ENCODE peak calls at places on chromosome 14, in four cellular contexts. M is H1, P is SK-N-SH, A is K562. N is an unnamed sample.

GRCh38 chr14:20417250-20418186 is 4.2 kb upstream of the TEP1 start:
- DNase-seq in M (no peak), P (no peak), A (no peak), N (no peak)

GRCh38 chr14:84519836-84520235 is 1010.1 kb upstream of the FLRT2 start:
- DNase-seq in M (no peak), P (no peak), A (no peak), N (no peak)

GRCh38 chr14:79502751-79503148 is 708.6 kb downstream of the DIO2 start:
- DNase-seq in M (no peak), P (no peak), A (no peak), N (no peak)

GRCh38 chr14:73973497-73973896 is 23.4 kb downstream of the COQ6 start:
- DNase-seq in M (no peak), P (no peak), A (peak; percentile 17), N (no peak)

GRCh38 chr14:20356422-20356821 is 13.0 kb downstream of the PARP2 start:
- DNase-seq in M (peak; percentile 8), P (no peak), A (no peak), N (no peak)

GRCh38 chr14:75158843-75159614 is 17.4 kb downstream of the TMED10 start:
- DNase-seq in M (no peak), P (no peak), A (no peak), N (peak; percentile 41)

GRCh38 chr14:105865904-105866840 is 339.8 kb downstream of the TMEM121 start:
- DNase-seq in M (no peak), P (peak; percentile 14), A (no peak), N (no peak)

GRCh38 chr14:61516957-61517356 is 178.4 kb upstream of the HIF1A start:
- DNase-seq in M (no peak), P (no peak), A (no peak), N (no peak)

GRCh38 chr14:35149239-35149638 is 26.9 kb downstream of the PRORP start:
- DNase-seq in M (no peak), P (no peak), A (no peak), N (no peak)

GRCh38 chr14:67487937-67488893 is at the start of gene TMEM229B:
- DNase-seq in M (no peak), P (no peak), A (no peak), N (peak; percentile 94)

GRCh38 chr14:28142400-28143015 is 624.1 kb upstream of the FOXG1 start:
- DNase-seq in M (no peak), P (peak; percentile 38), A (no peak), N (no peak)

GRCh38 chr14:19949218-19949617 is 18.5 kb downstream of the OR4K1 start:
- DNase-seq in M (no peak), P (no peak), A (no peak), N (no peak)

GRCh38 chr14:34199585-34199984 is 248.7 kb upstream of the EGLN3 start:
- DNase-seq in M (no peak), P (no peak), A (no peak), N (no peak)

GRCh38 chr14:49946320-49947141 is 53.6 kb downstream of the ARF6 start:
- DNase-seq in M (no peak), P (peak; percentile 63), A (peak; percentile 20), N (no peak)

GRCh38 chr14:41609704-41610183 is 3.1 kb downstream of the LRFN5 start:
- DNase-seq in M (peak; percentile 75), P (peak; percentile 28), A (no peak), N (no peak)

GRCh38 chr14:72787841-72788240 is 106.1 kb downstream of the DPF3 start:
- DNase-seq in M (no peak), P (no peak), A (no peak), N (no peak)

GRCh38 chr14:94690896-94691657 is 78.8 kb downstream of the GSC start:
- DNase-seq in M (no peak), P (no peak), A (no peak), N (no peak)

GRCh38 chr14:98864211-98864610 is 407.8 kb downstream of the BCL11B start:
- DNase-seq in M (no peak), P (no peak), A (no peak), N (no peak)

GRCh38 chr14:20434701-20435453 is 1.1 kb downstream of the KLHL33 start:
- DNase-seq in M (peak; percentile 61), P (no peak), A (no peak), N (no peak)

GRCh38 chr14:71362282-71362681 is 455.0 kb downstream of the PCNX1 start:
- DNase-seq in M (no peak), P (no peak), A (peak; percentile 59), N (no peak)

GRCh38 chr14:77961853-77962580 is 162.1 kb downstream of the ADCK1 start:
- DNase-seq in M (no peak), P (no peak), A (peak; percentile 57), N (no peak)

GRCh38 chr14:74918380-74918779 is 4.7 kb downstream of the RPS6KL1 start:
- DNase-seq in M (no peak), P (no peak), A (no peak), N (no peak)

GRCh38 chr14:63727736-63728728 is at the start of gene SGPP1:
- DNase-seq in M (peak; percentile 78), P (peak; percentile 97), A (peak; percentile 81), N (no peak)
- TF ChIP-seq NRF1 in M (no peak), P (no peak), A (no peak), N (no peak)

GRCh38 chr14:22976620-22977433 is 5.5 kb downstream of the AJUBA start:
- DNase-seq in M (no peak), P (no peak), A (no peak), N (no peak)
- TF ChIP-seq NRF1 in M (no peak), P (no peak), A (no peak), N (no peak)

DNA sequence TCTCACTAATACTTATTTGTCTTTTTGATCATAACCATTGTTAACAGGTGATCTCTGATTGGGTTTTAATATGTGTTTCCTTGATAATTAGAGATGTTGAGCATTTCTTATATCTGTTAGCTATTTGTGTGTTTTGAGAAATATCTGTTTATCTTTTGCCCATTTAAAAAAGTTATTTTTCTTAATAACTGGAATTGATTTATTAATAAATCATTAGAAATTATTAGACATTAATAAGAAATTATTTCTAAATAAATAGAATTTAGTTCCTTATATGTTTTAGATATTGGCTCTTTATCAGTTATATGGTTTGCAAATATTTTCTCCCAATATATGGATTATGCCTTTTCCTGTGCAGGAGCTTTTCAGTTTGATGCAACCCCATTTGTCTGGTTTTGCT is 18.7 kb downstream of the TMX1 start:
- DNase-seq in M (no peak), P (no peak), A (no peak), N (no peak)
- TF ChIP-seq NRF1 in M (no peak), P (no peak), A (no peak), N (no peak)

DNA sequence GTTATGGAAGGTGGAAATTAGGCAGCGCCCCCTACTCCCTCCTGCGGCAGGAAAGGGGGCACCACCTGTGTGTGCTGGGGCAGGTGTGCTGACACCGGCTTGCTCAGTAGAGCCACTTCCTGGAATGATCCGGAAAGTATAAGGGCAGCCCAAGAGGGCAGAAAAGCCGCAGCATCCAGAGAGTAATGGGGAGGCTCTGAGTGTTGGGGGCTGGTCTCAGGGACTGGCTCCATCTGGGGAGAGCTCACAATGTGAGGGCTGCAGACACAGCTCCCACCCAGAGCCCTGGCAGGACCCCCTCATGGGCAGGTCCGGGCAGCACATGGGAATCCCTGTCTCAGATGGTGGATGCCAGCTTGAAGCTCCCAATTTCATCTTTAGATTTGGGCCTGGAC is 187.6 kb upstream of the C14orf180 start:
- DNase-seq in M (no peak), P (no peak), A (no peak), N (no peak)
- TF ChIP-seq NRF1 in M (no peak), P (no peak), A (no peak), N (no peak)

DNA sequence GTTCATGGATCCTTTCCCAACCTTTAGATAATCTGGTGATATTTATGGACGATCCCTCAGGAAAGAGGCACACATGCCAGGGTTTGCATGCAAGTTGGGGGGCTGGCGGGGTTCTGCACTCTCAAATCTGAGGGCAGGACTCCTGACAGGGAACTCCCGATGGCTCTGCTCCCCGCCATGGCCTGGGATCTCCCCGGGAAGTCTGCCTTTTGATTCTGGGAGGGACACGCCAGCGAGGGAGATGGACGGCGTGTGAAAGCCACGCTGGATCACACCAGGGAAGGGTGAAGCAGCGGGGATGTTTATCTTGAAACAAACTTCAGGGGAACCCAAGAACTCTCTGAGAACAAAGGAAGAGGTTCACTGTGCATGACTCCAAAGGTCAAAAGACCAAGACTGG is 43.6 kb downstream of the LGMN start:
- DNase-seq in M (no peak), P (no peak), A (no peak), N (no peak)
- TF ChIP-seq NRF1 in M (no peak), P (no peak), A (no peak), N (no peak)

GRCh38 chr14:59067135-59067894 is 121.2 kb upstream of the DAAM1 start:
- DNase-seq in M (no peak), P (no peak), A (no peak), N (no peak)
- TF ChIP-seq NRF1 in M (no peak), P (no peak), A (no peak), N (no peak)

DNA sequence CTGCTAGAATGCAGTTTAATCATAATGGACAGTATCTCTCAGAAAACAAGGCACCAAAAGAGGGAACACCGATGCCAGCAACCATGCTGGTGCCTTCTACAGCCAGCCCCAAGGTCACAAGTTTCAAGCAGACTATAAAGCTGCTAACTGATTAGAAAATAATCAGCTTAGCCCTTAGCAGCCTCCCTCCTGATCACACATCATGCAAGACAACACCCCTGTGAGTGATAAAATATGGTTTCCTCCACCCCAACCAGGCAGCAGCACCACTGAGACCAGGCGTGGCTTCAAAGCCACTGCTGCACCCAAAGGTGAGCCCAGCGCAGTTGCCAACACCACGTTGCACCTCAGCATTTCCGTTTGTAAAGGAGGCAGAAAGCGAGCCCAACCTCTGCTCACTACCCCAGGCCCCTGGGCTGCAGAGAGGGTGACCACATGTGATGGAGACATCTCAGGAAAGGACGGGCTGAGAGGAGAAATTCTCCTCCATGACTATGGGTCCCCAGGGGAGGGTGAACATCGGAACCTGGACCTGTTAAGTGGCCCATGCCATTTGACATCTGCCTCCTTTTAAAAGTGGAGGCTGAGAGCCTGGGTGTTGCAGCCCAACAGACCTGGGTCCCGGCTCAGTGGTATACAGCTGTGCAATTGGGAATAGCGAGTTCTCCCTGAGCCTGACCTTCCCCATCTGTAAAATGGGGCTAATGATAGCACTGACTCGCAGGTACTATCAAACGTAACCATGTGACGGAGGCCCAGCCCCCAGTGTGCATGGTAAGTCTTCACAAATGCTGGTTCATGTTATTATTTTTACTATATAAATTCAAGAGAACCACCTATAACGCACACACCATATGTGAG is 11.5 kb downstream of the ZFP36L1 start:
- DNase-seq in M (no peak), P (no peak), A (peak; percentile 77), N (no peak)
- TF ChIP-seq NRF1 in M (no peak), P (no peak), A (no peak), N (no peak)

GRCh38 chr14:81831128-81831815 is 297.6 kb upstream of the SEL1L start:
- DNase-seq in M (no peak), P (no peak), A (no peak), N (no peak)
- TF ChIP-seq NRF1 in M (no peak), P (no peak), A (no peak), N (no peak)

DNA sequence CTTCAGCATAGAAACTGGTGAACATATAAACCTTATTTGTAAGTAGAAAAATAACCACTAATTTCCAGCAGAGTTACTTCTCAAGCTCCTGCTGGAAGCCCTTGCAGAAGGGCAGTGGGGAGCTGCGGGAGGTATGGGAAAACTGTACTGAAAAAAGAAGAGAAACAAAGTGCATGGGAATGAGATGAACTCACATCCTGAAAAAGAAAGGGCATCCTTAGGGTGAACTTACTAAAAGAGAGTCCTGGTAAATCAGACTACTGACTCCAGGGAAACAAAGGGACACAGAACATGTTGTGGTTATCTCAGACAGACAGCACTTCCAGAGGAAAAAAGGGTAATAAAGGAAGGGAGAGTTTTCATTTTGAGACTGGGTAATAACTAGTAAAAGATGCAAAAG is 515.1 kb downstream of the RPL10L start:
- DNase-seq in M (no peak), P (no peak), A (no peak), N (no peak)
- TF ChIP-seq NRF1 in M (no peak), P (no peak), A (no peak), N (no peak)

N was measured in GM12878.